ENCODE peak calls at places on chromosome 14, in seven cellular contexts. A is GM12878, V is HCT116, T is right lobe of liver, Z is tibial nerve, B is heart left ventricle, Y is spleen. E is an unnamed sample. For H3K36me3, the result is how much of the 10 kb centered on the place peaks cover.

GRCh38 chr14:33737446-33737845 is 213.4 kb downstream of the EGLN3 start:
- DNase-seq in A (no peak), B (no peak), Z (no peak), T (no peak), Y (no peak), V (no peak), E (no peak)

GRCh38 chr14:104434214-104435076 is 145.1 kb upstream of the C14orf180 start:
- DNase-seq in B (no peak), Y (peak), A (no peak), Z (no peak), T (no peak), V (no peak), E (no peak)

GRCh38 chr14:101905614-101906013 is 58.8 kb upstream of the DYNC1H1 start:
- DNase-seq in V (no peak), A (no peak), Y (peak), T (no peak), B (no peak), Z (no peak), E (no peak)

GRCh38 chr14:105335735-105336476 is 21.4 kb downstream of the PACS2 start:
- DNase-seq in T (no peak), A (no peak), B (peak), V (no peak), Y (peak), Z (no peak), E (peak)

GRCh38 chr14:96616168-96616681 is 114.0 kb downstream of the PAPOLA start:
- DNase-seq in Z (no peak), Y (no peak), T (no peak), V (no peak), A (no peak), B (no peak), E (no peak)

GRCh38 chr14:85516239-85517112 is 13.5 kb upstream of the FLRT2 start:
- DNase-seq in Y (no peak), Z (no peak), B (no peak), V (no peak), T (no peak), A (no peak), E (no peak)

GRCh38 chr14:50839048-50839447 is 8.1 kb upstream of the NIN start:
- DNase-seq in A (no peak), Z (no peak), T (no peak), V (no peak), B (no peak), Y (no peak), E (peak)

GRCh38 chr14:86288336-86288735 is 758.4 kb downstream of the FLRT2 start:
- DNase-seq in V (no peak), A (no peak), Y (no peak), Z (no peak), B (no peak), T (no peak), E (no peak)

GRCh38 chr14:30223385-30223785 is 295.7 kb upstream of the PRKD1 start:
- DNase-seq in V (peak), T (peak), B (peak), Y (no peak), A (no peak), Z (peak), E (peak)

GRCh38 chr14:54672688-54673087 is 105.8 kb downstream of the SAMD4A start:
- DNase-seq in V (no peak), A (no peak), B (no peak), T (no peak), Z (no peak), Y (no peak), E (no peak)

GRCh38 chr14:88825078-88825458 is 617 bp downstream of the TTC8 start:
- DNase-seq in B (no peak), Z (no peak), T (no peak), A (no peak), Y (no peak), V (no peak), E (no peak)

GRCh38 chr14:37186865-37187264 is 10.9 kb upstream of the MIPOL1 start:
- DNase-seq in Z (no peak), V (no peak), B (no peak), T (no peak), A (no peak), Y (no peak), E (no peak)

GRCh38 chr14:77580964-77581505 is 35.4 kb downstream of the SPTLC2 start:
- DNase-seq in A (peak), Z (no peak), T (no peak), Y (no peak), V (no peak), B (no peak), E (no peak)

GRCh38 chr14:58171090-58171489 is 19.1 kb upstream of the ARMH4 start:
- DNase-seq in A (peak), B (peak), V (peak), Z (peak), Y (no peak), T (peak), E (peak)

GRCh38 chr14:96165493-96166474 is 38.9 kb upstream of the BDKRB2 start:
- DNase-seq in Z (no peak), Y (peak), A (no peak), T (no peak), V (no peak), B (no peak), E (no peak)

GRCh38 chr14:63542231-63542999 is 762 bp downstream of the PPP2R5E start:
- DNase-seq in B (no peak), Y (no peak), A (no peak), T (no peak), V (no peak), Z (no peak), E (peak)

GRCh38 chr14:23069413-23069806 is 12.1 kb upstream of the CDH24 start:
- DNase-seq in T (no peak), B (no peak), Z (no peak), V (no peak), A (no peak), Y (no peak), E (no peak)

GRCh38 chr14:23071975-23072539 is 14.7 kb upstream of the CDH24 start:
- DNase-seq in V (no peak), Z (no peak), T (no peak), Y (no peak), A (no peak), B (no peak), E (no peak)

GRCh38 chr14:23068792-23069412 is 11.6 kb upstream of the CDH24 start:
- DNase-seq in T (peak), V (peak), Z (peak), B (peak), A (peak), Y (no peak), E (peak)

GRCh38 chr14:23070262-23071129 is 13.2 kb upstream of the CDH24 start:
- DNase-seq in A (no peak), B (no peak), T (no peak), V (no peak), Z (no peak), Y (no peak), E (no peak)

DNA sequence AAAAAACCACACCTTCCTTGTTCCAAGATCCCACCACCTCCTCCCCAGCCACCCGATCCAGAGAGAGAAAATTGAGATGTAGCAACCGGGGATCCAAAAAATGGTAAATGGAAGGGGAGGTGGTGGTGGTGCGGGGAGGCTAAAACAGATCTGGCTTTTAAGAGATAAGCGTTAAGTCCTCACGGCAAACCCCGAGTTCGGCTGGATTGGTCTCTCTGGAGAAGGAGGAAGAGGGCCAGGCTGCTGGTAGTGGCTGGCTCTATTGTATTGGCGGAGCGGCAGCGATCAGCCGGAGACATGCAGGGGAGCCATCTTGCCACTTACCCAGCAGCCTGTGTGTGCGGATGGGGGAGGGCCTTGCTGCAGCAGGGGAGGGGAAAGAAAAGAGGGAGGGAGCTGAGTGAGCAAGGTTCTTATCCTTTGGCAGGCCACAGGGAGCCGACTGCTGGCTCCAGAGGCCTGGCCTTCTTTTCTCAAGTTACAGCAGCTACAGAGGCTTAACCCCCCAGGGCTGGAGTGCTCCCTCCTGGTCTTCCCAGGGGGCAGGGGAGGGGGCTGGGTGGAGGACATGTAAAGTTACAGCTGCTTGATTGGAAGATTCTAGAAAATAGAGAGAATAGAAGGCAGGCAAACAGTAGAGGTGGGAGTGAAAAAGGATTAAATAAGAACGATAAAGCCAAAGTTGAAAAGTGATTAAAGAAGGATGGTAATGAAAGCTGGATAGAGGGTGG is 14.1 kb upstream of the CDH24 start:
- DNase-seq in T (peak), Z (peak), Y (peak), A (peak), V (no peak), B (peak), E (peak)
- TF ChIP-seq POLR2A in T (peak), Z (no peak), Y (no peak), A (peak), V (peak), B (peak), E (peak)

GRCh38 chr14:32408018-32408417 is 78.9 kb downstream of the AKAP6 start:
- DNase-seq in Z (peak), B (peak), V (no peak), T (no peak), Y (no peak), A (no peak), E (peak)
- H3K4me3 ChIP-seq in Z (no peak), B (no peak), V (no peak), T (no peak), Y (no peak), A (no peak), E (no peak)

GRCh38 chr14:92010644-92011043 is 29.2 kb downstream of the TRIP11 start:
- DNase-seq in B (no peak), T (no peak), Y (no peak), Z (no peak), V (no peak), A (no peak), E (no peak)

GRCh38 chr14:92014014-92014413 is 25.8 kb downstream of the TRIP11 start:
- DNase-seq in Z (no peak), T (no peak), V (no peak), Y (no peak), A (no peak), B (no peak), E (no peak)

GRCh38 chr14:92009604-92010003 is 30.3 kb downstream of the TRIP11 start:
- DNase-seq in A (no peak), Y (no peak), Z (no peak), B (no peak), V (no peak), T (no peak), E (no peak)

GRCh38 chr14:92012121-92012748 is 27.6 kb downstream of the TRIP11 start:
- DNase-seq in Z (no peak), V (no peak), T (no peak), B (no peak), Y (no peak), A (no peak), E (no peak)
- H3K36me3 ChIP-seq in Z (under half), V (under half), T (under half), B (under half), Y (half or more), A (under half), E (half or more)

GRCh38 chr14:73758392-73759182 is 44.4 kb upstream of the PNMA1 start:
- DNase-seq in V (peak), B (peak), Z (peak), Y (peak), T (peak), A (no peak), E (peak)
- TF ChIP-seq POLR2A in V (no peak), B (no peak), Z (no peak), Y (peak), T (peak), A (peak), E (no peak)

GRCh38 chr14:61321385-61322010 is at the start of gene PRKCH:
- DNase-seq in Y (peak), T (peak), V (peak), Z (peak), B (peak), A (no peak), E (peak)

GRCh38 chr14:61323970-61324369 is 2.6 kb downstream of the PRKCH start:
- DNase-seq in V (no peak), A (no peak), Z (no peak), Y (no peak), B (no peak), T (no peak), E (no peak)

GRCh38 chr14:61322011-61322798 is 826 bp downstream of the PRKCH start:
- DNase-seq in V (no peak), T (peak), B (peak), Z (no peak), Y (peak), A (no peak), E (no peak)

GRCh38 chr14:61320806-61321384 is 484 bp upstream of the PRKCH start:
- DNase-seq in Z (no peak), T (peak), A (no peak), V (no peak), Y (no peak), B (peak), E (no peak)

GRCh38 chr14:61322799-61323290 is 1.5 kb downstream of the PRKCH start:
- DNase-seq in A (no peak), Y (no peak), Z (no peak), V (peak), B (no peak), T (no peak), E (no peak)
- H3K4me3 ChIP-seq in A (peak), Y (peak), Z (peak), V (peak), B (peak), T (peak), E (peak)

GRCh38 chr14:95069018-95069417 is 88.3 kb downstream of the DICER1 start:
- DNase-seq in T (no peak), B (no peak), Z (no peak), V (no peak), A (no peak), Y (no peak), E (no peak)

GRCh38 chr14:95069547-95069946 is 87.8 kb downstream of the DICER1 start:
- DNase-seq in Z (no peak), V (no peak), Y (no peak), B (no peak), T (no peak), A (no peak), E (no peak)

GRCh38 chr14:95067526-95067925 is 89.8 kb downstream of the DICER1 start:
- DNase-seq in T (no peak), B (no peak), V (no peak), Z (no peak), A (no peak), Y (no peak), E (no peak)

GRCh38 chr14:95068091-95068490 is 89.2 kb downstream of the DICER1 start:
- DNase-seq in B (no peak), Y (no peak), T (no peak), V (no peak), Z (no peak), A (no peak), E (no peak)

DNA sequence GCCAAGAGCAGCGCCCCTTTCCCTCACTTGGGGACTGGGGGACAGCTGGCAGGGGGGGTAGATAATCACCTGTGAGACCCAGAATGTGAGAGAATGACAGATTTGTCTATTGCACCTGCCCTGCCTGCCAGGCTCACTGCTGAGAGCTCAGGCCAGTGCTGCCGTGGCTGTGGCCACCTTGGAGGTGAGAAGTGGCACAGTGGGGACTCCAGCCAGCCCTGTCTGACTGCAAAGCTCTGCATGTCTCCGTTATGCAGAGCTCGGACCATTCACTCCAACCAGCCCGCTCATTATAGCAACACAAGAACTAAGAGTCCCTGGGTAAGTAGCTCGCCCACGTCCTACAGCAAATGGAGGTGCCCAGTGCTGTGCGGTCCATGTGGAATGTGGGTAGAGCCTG is 88.8 kb downstream of the DICER1 start:
- DNase-seq in A (no peak), V (no peak), B (no peak), Y (no peak), Z (no peak), T (no peak), E (no peak)
- H3K36me3 ChIP-seq in A (under half), V (under half), B (under half), Y (under half), Z (under half), T (under half), E (under half)

GRCh38 chr14:103209054-103209453 is 85.8 kb downstream of the TNFAIP2 start:
- DNase-seq in Z (no peak), V (no peak), Y (no peak), A (no peak), B (no peak), T (no peak), E (no peak)

GRCh38 chr14:103206023-103206481 is 82.8 kb downstream of the TNFAIP2 start:
- DNase-seq in B (no peak), V (no peak), T (no peak), A (no peak), Z (no peak), Y (no peak), E (peak)

GRCh38 chr14:103207038-103207403 is 83.8 kb downstream of the TNFAIP2 start:
- DNase-seq in Z (peak), Y (no peak), B (peak), A (no peak), T (peak), V (no peak), E (peak)

GRCh38 chr14:103205541-103205906 is 82.3 kb downstream of the TNFAIP2 start:
- DNase-seq in T (no peak), Y (no peak), V (no peak), A (no peak), Z (no peak), B (no peak), E (no peak)

GRCh38 chr14:103207404-103208072 is 84.3 kb downstream of the TNFAIP2 start:
- DNase-seq in Z (no peak), V (no peak), T (peak), B (peak), Y (no peak), A (no peak), E (no peak)
- TF ChIP-seq POLR2A in Z (no peak), V (no peak), T (peak), B (no peak), Y (no peak), A (no peak), E (no peak)